ENCODE peak calls at places on chromosome 20, in six cellular contexts. X is PC-3, P is GM23338, Q is DND-41, G is fibroblast of lung, C is endothelial cell of umbilical vein. W is an unnamed sample.

GRCh38 chr20:48215536-48215935 is 430.3 kb upstream of the SULF2 start:
- DNase-seq in X (peak; percentile 59), P (no peak), Q (no peak), G (no peak), C (no peak), W (no peak)

GRCh38 chr20:48725589-48725991 is 102.2 kb downstream of the PREX1 start:
- DNase-seq in X (peak; percentile 25), P (no peak), Q (peak; percentile 20), G (peak; percentile 54), C (peak; percentile 28), W (peak; percentile 19)

GRCh38 chr20:44008806-44009678 is 94.4 kb downstream of the TOX2 start:
- DNase-seq in X (peak; percentile 62), P (no peak), Q (no peak), G (no peak), C (no peak), W (no peak)

GRCh38 chr20:47173596-47174216 is 182.8 kb downstream of the ZMYND8 start:
- DNase-seq in X (no peak), P (peak; percentile 77), Q (no peak), G (no peak), C (no peak), W (no peak)

GRCh38 chr20:14637441-14637840 is 300.0 kb upstream of the FLRT3 start:
- DNase-seq in X (no peak), P (no peak), Q (no peak), G (no peak), C (no peak), W (no peak)

GRCh38 chr20:58891686-58892125 is 39.2 kb downstream of the GNAS start:
- DNase-seq in X (peak; percentile 44), P (peak; percentile 65), Q (no peak), G (peak; percentile 45), C (no peak), W (peak; percentile 70)

GRCh38 chr20:58717278-58718091 is 24.9 kb downstream of the NPEPL1 start:
- DNase-seq in X (no peak), P (no peak), Q (peak; percentile 6), G (no peak), C (no peak), W (no peak)

GRCh38 chr20:31514154-31515071 is at the start of gene HM13:
- DNase-seq in X (peak; percentile 98), P (peak; percentile 99), Q (peak; percentile 92), G (peak; percentile 94), C (peak; percentile 94), W (peak; percentile 98)

GRCh38 chr20:33443512-33444239 is at the start of gene SNTA1:
- DNase-seq in X (peak; percentile 83), P (peak; percentile 93), Q (peak; percentile 91), G (peak; percentile 78), C (peak; percentile 69), W (peak; percentile 87)

GRCh38 chr20:63837475-63837874 is 6.4 kb upstream of the ZBTB46 start:
- DNase-seq in X (no peak), P (no peak), Q (no peak), G (no peak), C (no peak), W (no peak)

GRCh38 chr20:2746636-2747265 is 53.7 kb downstream of the CPXM1 start:
- DNase-seq in X (no peak), P (no peak), Q (no peak), G (no peak), C (no peak), W (no peak)

GRCh38 chr20:57590485-57591288 is 29.5 kb downstream of the ZBP1 start:
- DNase-seq in X (no peak), P (no peak), Q (no peak), G (no peak), C (no peak), W (no peak)

GRCh38 chr20:57588596-57588995 is 27.7 kb downstream of the PCK1 start:
- DNase-seq in X (no peak), P (no peak), Q (no peak), G (no peak), C (no peak), W (no peak)

GRCh38 chr20:57589728-57590484 is 29.0 kb downstream of the PCK1 start:
- DNase-seq in X (no peak), P (peak; percentile 19), Q (no peak), G (no peak), C (no peak), W (no peak)

GRCh38 chr20:57587989-57588377 is 27.1 kb downstream of the PCK1 start:
- DNase-seq in X (no peak), P (no peak), Q (no peak), G (no peak), C (no peak), W (no peak)

DNA sequence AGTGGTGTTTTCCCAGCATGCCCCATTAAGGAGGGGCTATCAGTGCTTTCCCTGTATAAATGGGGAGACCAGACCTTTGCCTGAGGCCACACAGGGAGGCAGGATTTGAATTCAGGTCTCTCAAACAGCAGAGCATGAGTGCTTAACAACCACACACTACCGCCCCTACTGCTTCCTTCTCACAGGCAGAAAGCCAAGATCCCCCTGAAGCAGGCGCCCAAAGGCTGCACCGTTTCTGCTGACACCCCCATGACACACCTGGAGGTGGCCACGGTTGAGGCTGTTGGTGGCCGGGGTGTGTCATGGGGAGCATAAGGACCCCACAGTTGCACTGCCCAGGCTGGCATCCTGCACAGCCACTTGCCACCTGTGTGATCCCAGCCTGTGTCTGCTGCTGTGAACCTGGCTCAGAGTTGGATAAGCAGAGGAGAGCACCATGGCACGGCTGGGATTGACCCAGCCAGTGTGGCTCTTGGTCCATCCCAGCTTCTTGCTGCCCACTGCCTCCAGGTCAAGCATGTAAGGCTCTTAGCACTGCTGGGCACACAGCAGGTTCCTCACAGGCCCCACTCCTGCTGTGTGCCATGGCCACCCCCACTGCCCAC is 28.3 kb downstream of the PCK1 start:
- DNase-seq in X (no peak), P (no peak), Q (no peak), G (no peak), C (no peak), W (no peak)
- TF ChIP-seq EZH2 in X (no peak), P (no peak), Q (no peak), G (no peak), C (no peak), W (no peak)

GRCh38 chr20:5315807-5316187 is 957 bp downstream of the PROKR2 start:
- DNase-seq in X (no peak), P (peak; percentile 64), Q (no peak), G (no peak), C (no peak), W (no peak)

GRCh38 chr20:5312518-5312917 is 4.2 kb downstream of the PROKR2 start:
- DNase-seq in X (no peak), P (no peak), Q (no peak), G (no peak), C (no peak), W (no peak)

GRCh38 chr20:5313916-5314315 is 2.8 kb downstream of the PROKR2 start:
- DNase-seq in X (no peak), P (no peak), Q (no peak), G (no peak), C (no peak), W (no peak)

GRCh38 chr20:5316188-5317158 is at the start of gene PROKR2:
- DNase-seq in X (no peak), P (peak; percentile 86), Q (no peak), G (no peak), C (no peak), W (peak; percentile 4)
- TF ChIP-seq EZH2 in X (no peak), P (no peak), Q (no peak), G (no peak), C (peak; percentile 92), W (peak; percentile 53)

GRCh38 chr20:36098364-36098763 is 56.2 kb upstream of the EPB41L1 start:
- DNase-seq in X (no peak), P (no peak), Q (peak; percentile 72), G (peak; percentile 69), C (peak; percentile 83), W (peak; percentile 75)
- TF ChIP-seq EZH2 in X (no peak), P (no peak), Q (no peak), G (no peak), C (no peak), W (no peak)

DNA sequence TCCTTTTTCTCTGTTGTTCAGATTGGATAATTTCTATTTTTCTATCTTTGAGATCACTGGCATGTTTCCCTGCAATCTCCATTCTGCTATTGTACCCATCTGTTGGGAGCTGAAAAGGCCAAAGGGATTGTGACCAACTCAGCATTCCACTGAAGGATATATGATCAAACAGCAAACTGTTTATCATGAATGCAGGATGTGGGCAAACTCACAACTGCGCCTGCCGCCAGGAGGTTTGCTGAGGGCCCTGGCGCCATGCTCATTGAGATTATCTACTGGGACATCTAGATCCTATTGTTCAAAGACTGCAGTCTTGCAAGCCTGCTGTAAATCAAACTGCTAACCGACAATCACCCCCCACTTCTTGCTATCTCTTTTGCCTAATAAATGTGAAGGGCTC is 3.8 kb upstream of the FKBP1A start:
- DNase-seq in X (no peak), P (no peak), Q (peak; percentile 70), G (no peak), C (peak; percentile 37), W (no peak)
- TF ChIP-seq EZH2 in X (no peak), P (no peak), Q (no peak), G (no peak), C (no peak), W (no peak)

DNA sequence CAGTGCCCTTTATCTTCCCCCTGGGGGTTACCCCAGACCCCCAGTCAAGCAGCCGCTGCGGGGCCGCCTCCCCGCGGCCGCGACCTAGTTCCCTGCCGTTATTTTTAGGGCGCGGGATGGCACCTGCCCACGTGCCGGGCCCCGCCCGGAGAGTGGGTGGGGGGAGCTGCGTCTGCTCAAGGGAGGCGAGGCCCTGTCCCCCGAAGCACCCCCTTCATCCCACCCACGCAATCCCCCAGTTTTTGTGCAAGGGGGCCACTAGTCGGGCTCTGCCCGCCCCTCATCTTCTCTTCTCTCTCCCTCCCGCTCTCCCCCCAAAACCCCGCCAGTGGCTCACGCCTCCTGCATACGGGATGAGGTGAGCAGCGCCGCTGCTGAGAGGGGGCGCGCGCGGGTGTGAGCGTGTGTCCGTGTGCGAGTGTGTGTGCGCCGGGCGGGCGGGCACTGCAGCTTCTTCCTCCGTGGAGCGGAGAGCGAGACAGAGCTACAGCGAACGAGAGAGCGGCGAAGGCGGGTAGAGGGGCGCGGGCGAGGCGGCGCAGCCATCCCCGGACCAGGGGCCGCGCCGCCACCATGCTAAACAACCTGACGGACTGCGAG is at the start of gene SLC12A5:
- DNase-seq in X (no peak), P (no peak), Q (no peak), G (no peak), C (no peak), W (no peak)
- TF ChIP-seq EZH2 in X (no peak), P (peak; percentile 49), Q (no peak), G (no peak), C (no peak), W (no peak)

W was measured in GM23248.